ENCODE peak calls at places on chromosomes 12 and 14, in eight cellular contexts. B, M, S, L, I, H, Z and K are unnamed samples.

GRCh38 chr12:46839964-46840363 is 14.2 kb upstream of the SLC38A4 start:
- DNase-seq in B (no peak), M (no peak), S (no peak), L (peak), I (no peak), H (no peak), Z (no peak), K (no peak)

GRCh38 chr14:81406863-81407262 is 6.7 kb upstream of the STON2 start:
- DNase-seq in B (peak), M (peak), S (no peak), L (peak), I (no peak), H (no peak), Z (no peak), K (no peak)

GRCh38 chr12:123532808-123533649 is 490 bp downstream of the RILPL1 start:
- DNase-seq in B (peak), M (peak), S (no peak), L (peak), I (no peak), H (no peak), Z (no peak), K (no peak)

GRCh38 chr14:103329421-103330347 is 4.4 kb upstream of the EIF5 start:
- DNase-seq in B (peak), M (peak), S (no peak), L (peak), I (no peak), H (no peak), Z (no peak), K (peak)

GRCh38 chr14:49460647-49461046 is 125.5 kb downstream of the RPS29 start:
- DNase-seq in B (no peak), M (no peak), S (no peak), L (no peak), I (no peak), H (no peak), Z (no peak), K (no peak)

GRCh38 chr14:105087308-105087962 is 22.2 kb upstream of the GPR132 start:
- DNase-seq in B (no peak), M (peak), S (no peak), L (peak), I (no peak), H (no peak), Z (no peak), K (no peak)

GRCh38 chr12:102329883-102330282 is 132.2 kb upstream of the PMCH start:
- DNase-seq in B (no peak), M (no peak), S (no peak), L (no peak), I (no peak), H (no peak), Z (no peak), K (no peak)

GRCh38 chr12:132264086-132265010 is 65.0 kb downstream of the GALNT9 start:
- DNase-seq in B (peak), M (no peak), S (no peak), L (no peak), I (no peak), H (no peak), Z (no peak), K (no peak)

GRCh38 chr14:83217492-83217891 is 1683.8 kb upstream of the SEL1L start:
- DNase-seq in B (no peak), M (peak), S (no peak), L (peak), I (no peak), H (no peak), Z (no peak), K (no peak)